ENCODE peak calls at places on chromosomes 2 and 18, in six cellular contexts. B is spleen; I is activated CD8-positive, alpha-beta T cell treated with anti-CD3 and anti-CD28 coated beads for 36 hours; N is K562; Z is GM23338; C is suprapubic skin. V is an unnamed sample.

GRCh38 chr18:4058179-4058578 is 396.9 kb downstream of the DLGAP1 start:
- DNase-seq in B (no peak), I (no peak), N (no peak), Z (no peak), C (no peak), V (no peak)

GRCh38 chr2:222038086-222038802 is 260.6 kb downstream of the PAX3 start:
- DNase-seq in B (no peak), I (no peak), N (no peak), Z (peak), C (no peak), V (no peak)

GRCh38 chr2:219509780-219510511 is 4.3 kb upstream of the ASIC4 start:
- DNase-seq in B (no peak), I (peak), N (peak), Z (peak), C (no peak), V (peak)

GRCh38 chr2:25380586-25381360 is 39.0 kb upstream of the DNMT3A start:
- DNase-seq in B (peak), I (no peak), N (no peak), Z (no peak), C (peak), V (no peak)

GRCh38 chr2:20225294-20226151 is 593 bp upstream of the SDC1 start:
- DNase-seq in B (peak), I (peak), N (peak), Z (peak), C (peak), V (peak)

GRCh38 chr2:165678882-165679281 is 115.2 kb downstream of the GALNT3 start:
- DNase-seq in B (no peak), I (no peak), N (no peak), Z (peak), C (no peak), V (no peak)

GRCh38 chr2:20611077-20611843 is 39.6 kb downstream of the HS1BP3 start:
- DNase-seq in B (peak), I (no peak), N (peak), Z (peak), C (peak), V (no peak)

GRCh38 chr18:76524477-76524876 is 29.4 kb upstream of the ZNF516 start:
- DNase-seq in B (no peak), I (no peak), N (no peak), Z (no peak), C (no peak), V (no peak)

GRCh38 chr2:226694142-226694541 is 105.5 kb downstream of the IRS1 start:
- DNase-seq in B (no peak), I (no peak), N (no peak), Z (no peak), C (no peak), V (no peak)

GRCh38 chr18:22670914-22671313 is 253.2 kb upstream of the CTAGE1 start:
- DNase-seq in B (no peak), I (no peak), N (no peak), Z (no peak), C (no peak), V (no peak)

GRCh38 chr2:64487256-64488049 is 33.5 kb downstream of the LGALSL start:
- DNase-seq in B (no peak), I (no peak), N (no peak), Z (no peak), C (no peak), V (no peak)

GRCh38 chr2:18047896-18048657 is 169.6 kb downstream of the KCNS3 start:
- DNase-seq in B (no peak), I (no peak), N (no peak), Z (no peak), C (no peak), V (no peak)

GRCh38 chr2:10028988-10029874 is 14.1 kb upstream of the KLF11 start:
- DNase-seq in B (peak), I (peak), N (peak), Z (peak), C (no peak), V (no peak)

GRCh38 chr2:222833410-222833809 is 27.4 kb upstream of the ACSL3 start:
- DNase-seq in B (no peak), I (no peak), N (no peak), Z (no peak), C (no peak), V (no peak)

GRCh38 chr2:85994421-85994777 is 105.6 kb upstream of the ST3GAL5 start:
- DNase-seq in B (peak), I (no peak), N (no peak), Z (no peak), C (peak), V (no peak)

GRCh38 chr18:46265190-46266156 is 161.3 kb downstream of the HAUS1 start:
- DNase-seq in B (no peak), I (peak), N (no peak), Z (peak), C (no peak), V (no peak)

GRCh38 chr2:1730047-1730937 is 14.0 kb downstream of the PXDN start:
- DNase-seq in B (no peak), I (no peak), N (no peak), Z (peak), C (peak), V (no peak)

GRCh38 chr2:9473985-9474360 is 378 bp upstream of the IAH1 start:
- DNase-seq in B (peak), I (peak), N (no peak), Z (no peak), C (peak), V (no peak)

GRCh38 chr2:217223222-217223930 is 363.5 kb upstream of the TNP1 start:
- DNase-seq in B (no peak), I (peak), N (no peak), Z (no peak), C (no peak), V (no peak)

GRCh38 chr2:85668009-85668856 is at the start of gene SFTPB:
- DNase-seq in B (no peak), I (no peak), N (no peak), Z (no peak), C (peak), V (no peak)

GRCh38 chr2:3180082-3180908 is 197.3 kb downstream of the EIPR1 start:
- DNase-seq in B (peak), I (no peak), N (no peak), Z (no peak), C (no peak), V (no peak)

GRCh38 chr2:44392338-44392943 is 30.7 kb downstream of the CAMKMT start:
- DNase-seq in B (no peak), I (peak), N (peak), Z (peak), C (no peak), V (peak)

GRCh38 chr2:21161122-21161521 is 37.4 kb downstream of the TDRD15 start:
- DNase-seq in B (no peak), I (no peak), N (no peak), Z (no peak), C (no peak), V (no peak)

GRCh38 chr2:236574424-236575145 is 5.0 kb downstream of the ACKR3 start:
- DNase-seq in B (no peak), I (no peak), N (no peak), Z (no peak), C (no peak), V (no peak)

GRCh38 chr2:173399229-173399628 is 44.6 kb downstream of the CDCA7 start:
- DNase-seq in B (no peak), I (no peak), N (no peak), Z (no peak), C (no peak), V (no peak)

GRCh38 chr2:173402405-173402974 is 47.8 kb downstream of the CDCA7 start:
- DNase-seq in B (peak), I (peak), N (peak), Z (peak), C (peak), V (peak)

GRCh38 chr2:173401716-173402326 is 47.1 kb downstream of the CDCA7 start:
- DNase-seq in B (no peak), I (no peak), N (no peak), Z (peak), C (no peak), V (no peak)

GRCh38 chr2:173397539-173397938 is 42.9 kb downstream of the CDCA7 start:
- DNase-seq in B (no peak), I (no peak), N (no peak), Z (peak), C (no peak), V (no peak)

GRCh38 chr2:173400760-173401159 is 46.1 kb downstream of the CDCA7 start:
- DNase-seq in B (no peak), I (peak), N (peak), Z (peak), C (no peak), V (no peak)
- TF ChIP-seq CTCF in B (no peak), I (peak), N (peak), Z (peak), C (no peak), V (peak)

DNA sequence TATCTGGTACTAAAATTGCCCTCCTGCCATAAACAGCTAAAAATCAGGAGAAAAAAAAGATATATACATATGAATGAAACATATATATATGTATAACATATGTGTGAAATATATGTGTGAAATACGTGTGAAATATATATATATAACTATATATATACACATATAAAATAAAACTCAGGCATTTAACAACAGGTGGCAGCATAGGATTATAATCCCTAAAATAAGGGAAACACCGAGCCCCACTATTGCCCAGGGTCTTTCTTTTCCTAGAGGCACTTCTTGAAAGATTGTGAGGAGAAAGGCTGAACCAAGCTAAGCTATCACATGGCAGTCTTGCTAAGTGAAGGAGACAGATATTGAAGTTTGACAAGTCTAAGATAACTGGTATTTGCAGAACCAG is 65.9 kb upstream of the CYTIP start:
- DNase-seq in B (no peak), I (no peak), N (no peak), Z (no peak), C (no peak), V (no peak)
- TF ChIP-seq CTCF in B (no peak), I (no peak), N (peak), Z (peak), C (no peak), V (no peak)

GRCh38 chr2:7697052-7697451 is 779.8 kb downstream of the RNF144A start:
- DNase-seq in B (no peak), I (no peak), N (peak), Z (peak), C (no peak), V (no peak)

GRCh38 chr2:7692657-7693161 is 775.5 kb downstream of the RNF144A start:
- DNase-seq in B (no peak), I (no peak), N (no peak), Z (no peak), C (peak), V (no peak)

GRCh38 chr2:7691961-7692656 is 774.9 kb downstream of the RNF144A start:
- DNase-seq in B (no peak), I (no peak), N (no peak), Z (no peak), C (no peak), V (no peak)

GRCh38 chr2:7693246-7694065 is 776.2 kb downstream of the RNF144A start:
- DNase-seq in B (no peak), I (no peak), N (no peak), Z (no peak), C (no peak), V (no peak)

GRCh38 chr2:7694066-7695000 is 777.1 kb downstream of the RNF144A start:
- DNase-seq in B (no peak), I (peak), N (no peak), Z (no peak), C (no peak), V (no peak)
- TF ChIP-seq CTCF in B (no peak), I (no peak), N (no peak), Z (no peak), C (no peak), V (no peak)

GRCh38 chr2:149490296-149490695 is 97.3 kb downstream of the MMADHC start:
- DNase-seq in B (no peak), I (no peak), N (no peak), Z (peak), C (no peak), V (no peak)
- TF ChIP-seq CTCF in B (no peak), I (no peak), N (no peak), Z (no peak), C (no peak), V (no peak)

GRCh38 chr2:75637568-75637967 is 9.0 kb upstream of the MRPL19 start:
- DNase-seq in B (no peak), I (no peak), N (no peak), Z (no peak), C (no peak), V (no peak)
- TF ChIP-seq CTCF in B (no peak), I (no peak), N (no peak), Z (no peak), C (no peak), V (no peak)

GRCh38 chr18:5104246-5104645 is 92.8 kb downstream of the AKAIN1 start:
- DNase-seq in B (no peak), I (no peak), N (no peak), Z (peak), C (no peak), V (no peak)

GRCh38 chr18:5106730-5107129 is 90.3 kb downstream of the AKAIN1 start:
- DNase-seq in B (no peak), I (no peak), N (no peak), Z (peak), C (no peak), V (no peak)

GRCh38 chr18:5103693-5104092 is 93.4 kb downstream of the AKAIN1 start:
- DNase-seq in B (no peak), I (no peak), N (no peak), Z (no peak), C (no peak), V (no peak)

GRCh38 chr18:5107990-5108389 is 89.1 kb downstream of the AKAIN1 start:
- DNase-seq in B (no peak), I (no peak), N (no peak), Z (peak), C (no peak), V (no peak)

DNA sequence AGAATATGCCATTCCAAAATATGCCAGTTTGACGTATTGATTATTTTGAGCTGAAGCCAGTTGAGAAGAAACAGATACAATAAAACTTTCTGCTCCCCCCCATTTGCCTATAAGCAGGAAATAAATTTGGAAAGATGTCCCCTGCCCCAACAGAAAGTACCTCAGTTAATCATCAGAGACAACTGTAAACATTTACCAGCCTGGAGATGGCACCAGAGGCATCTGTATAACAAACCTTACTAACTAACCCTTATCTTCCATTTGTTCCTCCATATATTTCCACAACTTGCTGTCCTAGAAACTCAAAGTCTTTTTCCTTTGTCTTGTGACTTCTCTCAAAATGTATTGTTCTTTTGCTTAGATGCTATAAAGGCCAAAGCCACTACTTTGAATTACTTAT is 93.8 kb downstream of the AKAIN1 start:
- DNase-seq in B (no peak), I (peak), N (no peak), Z (peak), C (no peak), V (no peak)
- TF ChIP-seq CTCF in B (no peak), I (no peak), N (no peak), Z (no peak), C (no peak), V (no peak)

GRCh38 chr2:186612555-186613440 is 22.9 kb downstream of the ITGAV start:
- DNase-seq in B (no peak), I (no peak), N (no peak), Z (no peak), C (no peak), V (no peak)

GRCh38 chr2:186611526-186611925 is 21.7 kb downstream of the ITGAV start:
- DNase-seq in B (no peak), I (no peak), N (no peak), Z (no peak), C (no peak), V (no peak)

GRCh38 chr2:186614373-186614772 is 24.5 kb downstream of the ITGAV start:
- DNase-seq in B (no peak), I (no peak), N (no peak), Z (no peak), C (no peak), V (no peak)

GRCh38 chr2:186617771-186618170 is 27.9 kb downstream of the ITGAV start:
- DNase-seq in B (no peak), I (no peak), N (no peak), Z (no peak), C (no peak), V (no peak)

GRCh38 chr2:186617186-186617585 is 27.3 kb downstream of the ITGAV start:
- DNase-seq in B (no peak), I (no peak), N (no peak), Z (no peak), C (no peak), V (no peak)
- TF ChIP-seq CTCF in B (no peak), I (no peak), N (no peak), Z (no peak), C (no peak), V (no peak)

GRCh38 chr18:50967714-50968661 is at the start of gene ELAC1:
- DNase-seq in B (peak), I (peak), N (peak), Z (peak), C (peak), V (peak)
- TF ChIP-seq CTCF in B (no peak), I (no peak), N (no peak), Z (no peak), C (peak), V (peak)

DNA sequence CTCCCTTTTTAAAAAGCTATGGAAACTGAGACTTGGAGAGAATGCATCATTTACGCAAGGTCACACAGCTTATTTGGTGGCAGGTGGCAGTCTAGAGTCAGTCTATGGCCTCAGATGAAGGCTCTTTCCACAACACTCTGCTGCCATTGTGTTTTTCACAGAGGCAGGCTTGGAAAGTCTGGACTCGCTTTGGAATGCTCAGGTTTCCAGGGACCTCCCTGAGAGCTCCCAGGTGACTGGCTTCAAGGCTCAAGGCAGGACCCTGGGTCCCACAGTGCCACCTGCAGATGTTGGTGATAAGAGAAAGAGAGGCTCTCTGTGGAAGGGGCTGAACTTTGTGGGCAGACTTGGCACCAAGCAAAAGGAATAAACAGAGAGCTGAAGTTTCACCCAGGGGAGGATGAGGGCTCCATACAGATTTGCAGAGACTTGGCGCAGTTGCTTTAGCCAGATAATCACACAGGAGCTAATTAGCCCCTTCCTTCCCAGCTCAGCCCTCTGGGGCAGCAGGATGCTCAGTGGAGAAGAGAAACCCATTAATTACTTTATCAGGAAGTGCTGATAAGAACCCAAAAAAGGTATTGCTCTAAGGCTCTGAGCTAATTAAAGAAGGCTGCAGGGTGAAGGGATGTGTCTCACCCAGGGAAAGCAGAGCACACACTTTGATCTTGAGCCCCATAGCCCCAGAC is 103.5 kb downstream of the LBH start:
- DNase-seq in B (no peak), I (peak), N (no peak), Z (peak), C (no peak), V (no peak)
- TF ChIP-seq CTCF in B (no peak), I (no peak), N (no peak), Z (no peak), C (no peak), V (no peak)